ENCODE peak calls at places on chromosomes 3 and 15, in eight cellular contexts. Q is A549; Z is activated gamma-delta T cell; N is posterior cingulate gyrus; T is keratinocyte; H is NCI-H748 treated with DMSO at 0.1 percent for 48 hours; X is coronary artery; K is stimulated activated CD4-positive, alpha-beta T cell treated with anti-CD3 and anti-CD28 coated beads, Interleukin-1b, Interleukin-23, amount 100 ng/mL, for 1 hour. O is an unnamed sample.
A peak's percentile ranks its signal among the peaks of the same experiment; 100 is the strongest.

GRCh38 chr3:32919920-32920319 is 31.5 kb upstream of the CCR4 start:
- DNase-seq in Q (no peak), Z (no peak), N (no peak), T (no peak), H (no peak), X (no peak), K (no peak), O (no peak)

GRCh38 chr15:31304736-31305365 is 21.8 kb upstream of the KLF13 start:
- DNase-seq in Q (no peak), Z (no peak), N (no peak), T (no peak), H (peak; percentile 47), X (no peak), K (no peak), O (no peak)

GRCh38 chr3:153338487-153338886 is 176.5 kb downstream of the RAP2B start:
- DNase-seq in Q (no peak), Z (no peak), N (no peak), T (no peak), H (no peak), X (no peak), K (no peak), O (no peak)

GRCh38 chr15:99345242-99345641 is 94.0 kb downstream of the LRRC28 start:
- DNase-seq in Q (no peak), Z (no peak), N (no peak), T (no peak), H (no peak), X (no peak), K (no peak), O (no peak)

GRCh38 chr3:34408088-34408487 is 609.7 kb downstream of the PDCD6IP start:
- DNase-seq in Q (no peak), Z (no peak), N (no peak), T (no peak), H (no peak), X (no peak), K (no peak), O (no peak)

GRCh38 chr15:87144775-87145174 is 1065.1 kb downstream of the AGBL1 start:
- DNase-seq in Q (no peak), Z (no peak), N (no peak), T (no peak), H (no peak), X (no peak), K (no peak), O (no peak)

GRCh38 chr3:18423401-18424212 is 1.5 kb downstream of the SATB1 start:
- DNase-seq in Q (peak; percentile 23), Z (no peak), N (peak; percentile 59), T (no peak), H (peak; percentile 17), X (no peak), K (no peak), O (no peak)

GRCh38 chr15:25248583-25249235 is 190.1 kb downstream of the UBE3A start:
- DNase-seq in Q (no peak), Z (no peak), N (peak; percentile 11), T (no peak), H (no peak), X (peak; percentile 58), K (no peak), O (no peak)

GRCh38 chr3:50124363-50125226 is 30.5 kb upstream of the SEMA3F start:
- DNase-seq in Q (no peak), Z (no peak), N (no peak), T (no peak), H (no peak), X (peak; percentile 74), K (no peak), O (no peak)

GRCh38 chr3:48155122-48155521 is 33.1 kb downstream of the CDC25A start:
- DNase-seq in Q (peak; percentile 36), Z (no peak), N (no peak), T (no peak), H (no peak), X (no peak), K (no peak), O (no peak)

GRCh38 chr15:57692709-57693108 is 13.8 kb upstream of the POLR2M start:
- DNase-seq in Q (no peak), Z (no peak), N (no peak), T (no peak), H (no peak), X (no peak), K (no peak), O (no peak)

GRCh38 chr15:85616549-85616948 is 178.2 kb downstream of the KLHL25 start:
- DNase-seq in Q (no peak), Z (no peak), N (no peak), T (no peak), H (no peak), X (no peak), K (no peak), O (no peak)

GRCh38 chr3:23549148-23549910 is 256.4 kb upstream of the UBE2E1 start:
- DNase-seq in Q (peak; percentile 7), Z (no peak), N (no peak), T (no peak), H (no peak), X (no peak), K (no peak), O (no peak)

GRCh38 chr3:169028716-169029115 is 634.8 kb downstream of the MECOM start:
- DNase-seq in Q (no peak), Z (no peak), N (no peak), T (no peak), H (no peak), X (no peak), K (no peak), O (no peak)

GRCh38 chr3:152977356-152977755 is 142.4 kb downstream of the P2RY1 start:
- DNase-seq in Q (no peak), Z (no peak), N (no peak), T (no peak), H (no peak), X (no peak), K (no peak), O (no peak)

GRCh38 chr3:108590443-108590842 is 921 bp downstream of the DZIP3 start:
- DNase-seq in Q (no peak), Z (no peak), N (no peak), T (no peak), H (no peak), X (no peak), K (no peak), O (no peak)

GRCh38 chr3:98021821-98022220 is 13.3 kb downstream of the GABRR3 start:
- DNase-seq in Q (no peak), Z (no peak), N (no peak), T (no peak), H (no peak), X (no peak), K (no peak), O (no peak)

GRCh38 chr3:17023006-17023664 is 138.4 kb downstream of the PLCL2 start:
- DNase-seq in Q (no peak), Z (no peak), N (no peak), T (no peak), H (no peak), X (no peak), K (peak; percentile 2), O (no peak)

GRCh38 chr3:41580274-41580959 is 381.1 kb downstream of the CTNNB1 start:
- DNase-seq in Q (no peak), Z (no peak), N (no peak), T (no peak), H (no peak), X (no peak), K (no peak), O (no peak)